ENCODE peak calls at places on chromosomes 12 and 14, in six cellular contexts. K is nephron progenitor cell; D is GM03348; U is CD8-positive, alpha-beta T cell; Y is kidney tubule cell; A is Kasumi-1. Q is an unnamed sample.

GRCh38 chr12:46533723-46534122 is 161.2 kb upstream of the SLC38A2 start:
- DNase-seq in U (no peak), K (no peak), D (no peak), A (no peak), Y (no peak), Q (no peak)

GRCh38 chr14:91284791-91285548 is 40.5 kb upstream of the GPR68 start:
- DNase-seq in Y (no peak), U (no peak), D (peak), K (no peak), A (no peak), Q (no peak)

GRCh38 chr14:67031920-67032774 is 157.1 kb upstream of the GARIN2 start:
- DNase-seq in A (no peak), U (no peak), K (no peak), Y (no peak), D (no peak), Q (no peak)

GRCh38 chr14:103629503-103630121 is 601 bp downstream of the KLC1 start:
- DNase-seq in K (peak), Y (peak), A (peak), D (peak), U (peak), Q (peak)

GRCh38 chr14:61177279-61178225 is 103.6 kb downstream of the TMEM30B start:
- DNase-seq in Y (peak), D (no peak), U (no peak), K (no peak), A (no peak), Q (no peak)

GRCh38 chr12:114616081-114616480 is 67.9 kb downstream of the TBX3 start:
- DNase-seq in U (no peak), Y (no peak), K (no peak), A (no peak), D (no peak), Q (no peak)

GRCh38 chr12:18068355-18068754 is 21.6 kb downstream of the RERGL start:
- DNase-seq in D (no peak), U (no peak), K (no peak), Y (no peak), A (no peak), Q (no peak)

GRCh38 chr14:67232066-67232465 is 9.2 kb upstream of the PALS1 start:
- DNase-seq in U (no peak), K (no peak), D (no peak), Y (no peak), A (no peak), Q (no peak)

GRCh38 chr14:97640031-97640430 is 842.8 kb downstream of the VRK1 start:
- DNase-seq in Y (peak), K (no peak), U (no peak), A (no peak), D (no peak), Q (no peak)

GRCh38 chr14:64683264-64683663 is 21.0 kb upstream of the PLEKHG3 start:
- DNase-seq in A (no peak), U (no peak), Y (peak), D (no peak), K (peak), Q (no peak)

GRCh38 chr12:990308-990648 is 745 bp upstream of the ERC1 start:
- DNase-seq in U (peak), K (peak), D (no peak), Y (peak), A (peak), Q (peak)

GRCh38 chr14:92729632-92730358 is 18.6 kb downstream of the LGMN start:
- DNase-seq in Y (peak), K (no peak), U (no peak), D (peak), A (peak), Q (no peak)

GRCh38 chr12:94430304-94430703 is 29.4 kb downstream of the CEP83 start:
- DNase-seq in K (no peak), U (no peak), A (no peak), D (no peak), Y (no peak), Q (no peak)

GRCh38 chr14:23941230-23941629 is 12.3 kb upstream of the DHRS4 start:
- DNase-seq in A (no peak), K (no peak), U (no peak), D (no peak), Y (no peak), Q (no peak)

GRCh38 chr14:72752034-72752412 is 141.9 kb downstream of the DPF3 start:
- DNase-seq in D (no peak), Y (peak), U (no peak), K (no peak), A (no peak), Q (no peak)

GRCh38 chr14:61653507-61653906 is 41.8 kb upstream of the HIF1A start:
- DNase-seq in U (no peak), K (no peak), A (no peak), D (peak), Y (peak), Q (no peak)

GRCh38 chr14:68862954-68863594 is 70.2 kb upstream of the ZFP36L1 start:
- DNase-seq in D (peak), U (peak), A (peak), Y (peak), K (peak), Q (peak)

GRCh38 chr12:110917961-110918360 is 2.4 kb downstream of the MYL2 start:
- DNase-seq in K (no peak), U (no peak), Y (peak), A (no peak), D (no peak), Q (no peak)

GRCh38 chr12:11836964-11837286 is 187.5 kb downstream of the ETV6 start:
- DNase-seq in A (no peak), K (no peak), U (no peak), D (no peak), Y (no peak), Q (no peak)

GRCh38 chr14:43165651-43166050 is 1341.4 kb downstream of the FSCB start:
- DNase-seq in D (no peak), K (no peak), A (no peak), Y (no peak), U (no peak), Q (no peak)

GRCh38 chr12:13169255-13169654 is 27.3 kb upstream of the EMP1 start:
- DNase-seq in Y (no peak), K (no peak), D (no peak), U (no peak), A (no peak), Q (no peak)

GRCh38 chr12:63802012-63802608 is 22.4 kb downstream of the RXYLT1 start:
- DNase-seq in Y (peak), A (peak), D (peak), U (no peak), K (no peak), Q (no peak)

GRCh38 chr12:20421338-20421890 is 53.1 kb downstream of the PDE3A start:
- DNase-seq in A (no peak), Y (no peak), D (no peak), U (no peak), K (peak), Q (no peak)

GRCh38 chr14:100307215-100308111 is 1.2 kb upstream of the SLC25A29 start:
- DNase-seq in U (no peak), A (peak), K (peak), D (no peak), Y (peak), Q (no peak)

GRCh38 chr14:52351561-52352491 is 37.7 kb downstream of the PTGER2 start:
- DNase-seq in D (peak), U (peak), K (no peak), Y (peak), A (no peak), Q (no peak)

Q was measured in body of pancreas.